ENCODE peak calls at places on chromosomes 4 and X, in ten cellular contexts. I, M, V, T, N, W, G, Y, L and B are unnamed samples.

GRCh38 chr4:119228406-119228805 is 15.9 kb downstream of the USP53 start:
- DNase-seq in I (no peak), M (no peak), V (no peak), T (no peak), N (no peak), W (no peak), G (no peak), Y (no peak), L (no peak), B (no peak)

GRCh38 chrX:37975421-37975820 is 30.9 kb upstream of the SYTL5 start:
- DNase-seq in I (no peak), M (no peak), V (no peak), T (no peak), N (no peak), W (no peak), G (no peak), Y (no peak), L (no peak), B (no peak)

GRCh38 chr4:8741513-8742226 is 130.0 kb downstream of the HMX1 start:
- DNase-seq in I (no peak), M (no peak), V (peak), T (no peak), N (no peak), W (peak), G (no peak), Y (no peak), L (no peak), B (no peak)

GRCh38 chrX:22699591-22700091 is 300.1 kb upstream of the DDX53 start:
- DNase-seq in I (peak), M (no peak), V (no peak), T (no peak), N (peak), W (no peak), G (no peak), Y (no peak), L (no peak), B (no peak)

GRCh38 chr4:58760737-58761136 is 1650.6 kb upstream of the IGFBP7 start:
- DNase-seq in I (no peak), M (no peak), V (no peak), T (no peak), N (no peak), W (no peak), G (no peak), Y (no peak), L (no peak), B (no peak)

GRCh38 chrX:155148724-155149537 is 67.3 kb upstream of the VBP1 start:
- DNase-seq in I (no peak), M (no peak), V (peak), T (peak), N (peak), W (no peak), G (no peak), Y (no peak), L (no peak), B (no peak)

GRCh38 chr4:42398448-42399355 is 1.4 kb downstream of the SHISA3 start:
- DNase-seq in I (no peak), M (no peak), V (peak), T (no peak), N (no peak), W (no peak), G (no peak), Y (no peak), L (no peak), B (no peak)

GRCh38 chr4:177367336-177367735 is 57.7 kb downstream of the NEIL3 start:
- DNase-seq in I (peak), M (peak), V (no peak), T (no peak), N (peak), W (no peak), G (no peak), Y (no peak), L (no peak), B (no peak)

GRCh38 chr4:140800686-140801085 is 44.5 kb upstream of the TBC1D9 start:
- DNase-seq in I (no peak), M (no peak), V (no peak), T (no peak), N (no peak), W (no peak), G (no peak), Y (no peak), L (no peak), B (no peak)

GRCh38 chrX:97842468-97843199 is 958.9 kb downstream of the RPA4 start:
- DNase-seq in I (no peak), M (no peak), V (no peak), T (no peak), N (no peak), W (no peak), G (no peak), Y (no peak), L (no peak), B (no peak)

GRCh38 chrX:30910124-30910860 is 21.2 kb upstream of the TAB3 start:
- DNase-seq in I (no peak), M (peak), V (no peak), T (no peak), N (no peak), W (no peak), G (no peak), Y (no peak), L (no peak), B (no peak)

GRCh38 chrX:31483336-31483735 is 411.5 kb upstream of the FTHL17 start:
- DNase-seq in I (peak), M (no peak), V (no peak), T (no peak), N (peak), W (no peak), G (no peak), Y (no peak), L (no peak), B (no peak)

GRCh38 chrX:147912093-147912801 is 528 bp downstream of the FMR1 start:
- DNase-seq in I (peak), M (peak), V (peak), T (peak), N (peak), W (peak), G (peak), Y (peak), L (peak), B (peak)

GRCh38 chr4:102299708-102300107 is 45.6 kb downstream of the SLC39A8 start:
- DNase-seq in I (peak), M (no peak), V (no peak), T (no peak), N (peak), W (no peak), G (no peak), Y (peak), L (no peak), B (no peak)

GRCh38 chrX:76427560-76428242 is at the start of gene MAGEE1:
- DNase-seq in I (no peak), M (peak), V (peak), T (peak), N (peak), W (peak), G (peak), Y (peak), L (peak), B (peak)

GRCh38 chrX:54560411-54560810 is 30.4 kb downstream of the GNL3L start:
- DNase-seq in I (no peak), M (no peak), V (no peak), T (no peak), N (no peak), W (peak), G (no peak), Y (no peak), L (no peak), B (no peak)

GRCh38 chr4:10623241-10623640 is 61.3 kb downstream of the CLNK start:
- DNase-seq in I (peak), M (no peak), V (no peak), T (no peak), N (peak), W (no peak), G (no peak), Y (no peak), L (no peak), B (no peak)

GRCh38 chr4:37365888-37366287 is 121.3 kb downstream of the NWD2 start:
- DNase-seq in I (no peak), M (no peak), V (no peak), T (no peak), N (no peak), W (no peak), G (no peak), Y (no peak), L (no peak), B (no peak)

GRCh38 chr4:76950052-76950845 is 697 bp downstream of the SEPTIN11 start:
- DNase-seq in I (peak), M (peak), V (peak), T (peak), N (no peak), W (peak), G (peak), Y (peak), L (peak), B (peak)

GRCh38 chr4:147578057-147578476 is 39.1 kb upstream of the TMEM184C start:
- DNase-seq in I (peak), M (no peak), V (no peak), T (no peak), N (peak), W (no peak), G (no peak), Y (no peak), L (no peak), B (no peak)

GRCh38 chr4:997375-998071 is 4.3 kb upstream of the SLC26A1 start:
- DNase-seq in I (no peak), M (no peak), V (no peak), T (no peak), N (no peak), W (no peak), G (no peak), Y (no peak), L (no peak), B (no peak)

GRCh38 chrX:101785142-101785541 is 125.5 kb upstream of the ARMCX2 start:
- DNase-seq in I (no peak), M (no peak), V (no peak), T (no peak), N (no peak), W (no peak), G (no peak), Y (no peak), L (no peak), B (no peak)

GRCh38 chrX:132071260-132071659 is 48.2 kb downstream of the STK26 start:
- DNase-seq in I (peak), M (no peak), V (no peak), T (no peak), N (no peak), W (no peak), G (no peak), Y (no peak), L (no peak), B (no peak)

GRCh38 chr4:48967626-48968025 is 18.4 kb upstream of the CWH43 start:
- DNase-seq in I (peak), M (no peak), V (no peak), T (no peak), N (no peak), W (no peak), G (no peak), Y (no peak), L (no peak), B (no peak)

GRCh38 chr4:48254381-48255072 is 15.1 kb downstream of the TEC start:
- DNase-seq in I (peak), M (no peak), V (no peak), T (no peak), N (peak), W (no peak), G (no peak), Y (no peak), L (no peak), B (no peak)

GRCh38 chr4:156751486-156751885 is 220.1 kb downstream of the PDGFC start:
- DNase-seq in I (peak), M (no peak), V (no peak), T (no peak), N (peak), W (no peak), G (no peak), Y (no peak), L (no peak), B (no peak)

GRCh38 chrX:40474205-40474626 is 106.6 kb upstream of the ATP6AP2 start:
- DNase-seq in I (no peak), M (no peak), V (no peak), T (no peak), N (no peak), W (no peak), G (no peak), Y (no peak), L (no peak), B (no peak)

GRCh38 chrX:107272431-107272921 is 66.1 kb downstream of the DNAAF6 start:
- DNase-seq in I (no peak), M (no peak), V (no peak), T (peak), N (no peak), W (no peak), G (no peak), Y (peak), L (peak), B (no peak)

GRCh38 chrX:12441376-12442128 is 303.3 kb downstream of the FRMPD4 start:
- DNase-seq in I (peak), M (no peak), V (no peak), T (no peak), N (peak), W (no peak), G (no peak), Y (no peak), L (no peak), B (no peak)

GRCh38 chr4:38753021-38753806 is 29.6 kb downstream of the TLR10 start:
- DNase-seq in I (peak), M (no peak), V (no peak), T (no peak), N (peak), W (peak), G (no peak), Y (no peak), L (no peak), B (no peak)

GRCh38 chr4:186486172-186486571 is 69.2 kb downstream of the MTNR1A start:
- DNase-seq in I (no peak), M (no peak), V (no peak), T (no peak), N (no peak), W (no peak), G (no peak), Y (no peak), L (no peak), B (no peak)

GRCh38 chr4:126209117-126209516 is 894.4 kb downstream of the FAT4 start:
- DNase-seq in I (no peak), M (no peak), V (no peak), T (no peak), N (no peak), W (no peak), G (no peak), Y (no peak), L (no peak), B (no peak)

GRCh38 chr4:95021099-95021498 is 263.3 kb downstream of the BMPR1B start:
- DNase-seq in I (no peak), M (no peak), V (no peak), T (no peak), N (no peak), W (no peak), G (no peak), Y (no peak), L (no peak), B (no peak)